ENCODE peak calls at places on chromosome 1, in eight cellular contexts. P is stimulated activated CD4-positive, alpha-beta T cell treated with anti-CD3 and anti-CD28 coated beads, Interleukin-15, amount 100 ng/mL, for 1 hour; Y is HL-60; U is omental fat pad; L is activated naive CD4-positive, alpha-beta T cell; N is H54; J is NCI-H2081; M is Daoy. X is an unnamed sample.

GRCh38 chr1:232853994-232854532 is 48.8 kb downstream of the MAP10 start:
- DNase-seq in N (no peak), J (peak), M (peak), L (no peak), Y (no peak), U (no peak), P (no peak), X (no peak)

GRCh38 chr1:201025571-201026002 is 2.1 kb upstream of the KIF21B start:
- DNase-seq in Y (peak), M (peak), P (no peak), J (no peak), N (peak), U (no peak), L (no peak), X (no peak)

GRCh38 chr1:217078010-217078704 is 354.9 kb upstream of the ESRRG start:
- DNase-seq in M (no peak), U (no peak), N (no peak), P (no peak), J (peak), L (no peak), Y (no peak), X (no peak)

GRCh38 chr1:198001776-198002408 is 84.7 kb downstream of the LHX9 start:
- DNase-seq in M (no peak), P (no peak), N (no peak), Y (no peak), U (no peak), L (no peak), J (no peak), X (no peak)

GRCh38 chr1:51574796-51575195 is 42.1 kb upstream of the OSBPL9 start:
- DNase-seq in N (no peak), J (no peak), P (no peak), U (no peak), Y (no peak), L (no peak), M (peak), X (no peak)

GRCh38 chr1:24438423-24438901 is 22.9 kb downstream of the NIPAL3 start:
- DNase-seq in N (no peak), U (no peak), M (no peak), Y (no peak), J (peak), L (no peak), P (no peak), X (no peak)

GRCh38 chr1:200242379-200243041 is 167.3 kb downstream of the ZNF281 start:
- DNase-seq in L (no peak), U (no peak), J (peak), M (no peak), N (no peak), P (no peak), Y (no peak), X (peak)

GRCh38 chr1:156060937-156061636 is at the start of gene RAB25:
- DNase-seq in L (no peak), M (no peak), U (no peak), N (no peak), Y (no peak), J (peak), P (no peak), X (peak)

GRCh38 chr1:20255666-20256065 is 35.0 kb upstream of the VWA5B1 start:
- DNase-seq in J (no peak), L (no peak), Y (no peak), M (peak), U (no peak), P (no peak), N (peak), X (no peak)

GRCh38 chr1:16208270-16208987 is 4.0 kb downstream of the ARHGEF19 start:
- DNase-seq in Y (no peak), J (no peak), M (peak), U (no peak), P (no peak), N (no peak), L (no peak), X (no peak)

GRCh38 chr1:109226078-109226445 is 12.3 kb downstream of the SARS1 start:
- DNase-seq in U (no peak), Y (no peak), M (no peak), L (no peak), P (no peak), J (no peak), N (no peak), X (no peak)

GRCh38 chr1:229273507-229274232 is 2.8 kb downstream of the RAB4A start:
- DNase-seq in M (no peak), N (no peak), U (no peak), L (no peak), J (no peak), Y (no peak), P (no peak), X (no peak)

X was measured in NCI-H1105 treated with DMSO at 0.1 percent for 48 hours.